ENCODE peak calls at places on chromosomes 3 and 15, in nine cellular contexts. P is heart left ventricle, K is esophagus muscularis mucosa, I is HCT116, M is uterus, T is ovary, S is endothelial cell of umbilical vein, L is breast epithelium, V is A549. Q is an unnamed sample.

GRCh38 chr3:168183774-168184173 is 88.0 kb upstream of the GOLIM4 start:
- DNase-seq in K (no peak), L (no peak), I (no peak), P (no peak), V (no peak), T (no peak), M (no peak), S (no peak), Q (no peak)

GRCh38 chr3:132593241-132593949 is 3.7 kb upstream of the ACKR4 start:
- DNase-seq in V (no peak), I (no peak), K (no peak), M (no peak), T (no peak), L (no peak), S (no peak), P (no peak), Q (no peak)

GRCh38 chr3:13192471-13193213 is 119.4 kb upstream of the IQSEC1 start:
- DNase-seq in L (no peak), I (no peak), M (no peak), K (no peak), V (peak), S (no peak), P (peak), T (no peak), Q (no peak)

GRCh38 chr3:124149774-124150173 is 157.8 kb upstream of the ROPN1 start:
- DNase-seq in T (no peak), S (no peak), M (no peak), I (no peak), L (no peak), V (no peak), P (no peak), K (no peak), Q (no peak)

GRCh38 chr3:143311096-143311495 is 191.5 kb downstream of the CHST2 start:
- DNase-seq in V (no peak), I (no peak), T (no peak), K (no peak), S (no peak), L (no peak), P (no peak), M (no peak), Q (no peak)

GRCh38 chr3:122563717-122564025 is 429 bp downstream of the PARP9 start:
- DNase-seq in K (no peak), S (no peak), M (peak), P (peak), I (no peak), T (peak), V (no peak), L (no peak), Q (peak)

GRCh38 chr3:136994772-136995516 is 37.2 kb downstream of the IL20RB start:
- DNase-seq in I (no peak), L (peak), S (peak), T (peak), K (peak), M (peak), V (peak), P (peak), Q (peak)

GRCh38 chr3:127694467-127695215 is 21.9 kb downstream of the ABTB1 start:
- DNase-seq in S (peak), L (no peak), P (peak), I (peak), V (peak), K (no peak), T (no peak), M (no peak), Q (peak)

GRCh38 chr3:172043766-172044165 is 4.4 kb downstream of the FNDC3B start:
- DNase-seq in L (no peak), P (no peak), T (no peak), K (no peak), I (no peak), V (no peak), S (no peak), M (no peak), Q (no peak)

GRCh38 chr15:83039206-83039605 is 27.8 kb upstream of the C15orf40 start:
- DNase-seq in S (no peak), T (no peak), K (no peak), L (no peak), I (no peak), M (no peak), P (no peak), V (no peak), Q (no peak)

GRCh38 chr15:58438956-58439355 is 7.2 kb downstream of the LIPC start:
- DNase-seq in I (peak), S (peak), K (no peak), M (no peak), V (peak), T (peak), P (peak), L (peak), Q (no peak)

GRCh38 chr15:37031198-37031597 is 69.2 kb downstream of the MEIS2 start:
- DNase-seq in I (no peak), P (no peak), K (no peak), M (no peak), S (no peak), L (no peak), V (no peak), T (no peak), Q (no peak)

GRCh38 chr3:142087676-142088075 is 61.7 kb downstream of the TFDP2 start:
- DNase-seq in K (no peak), S (no peak), P (no peak), V (no peak), L (no peak), T (no peak), M (no peak), I (peak), Q (no peak)

GRCh38 chr3:71067977-71068376 is 515.6 kb downstream of the FOXP1 start:
- DNase-seq in S (no peak), P (no peak), L (no peak), V (no peak), I (no peak), K (no peak), M (no peak), T (no peak), Q (no peak)

GRCh38 chr3:34106379-34106778 is 307.9 kb downstream of the PDCD6IP start:
- DNase-seq in T (no peak), P (no peak), L (no peak), M (no peak), V (no peak), K (no peak), S (no peak), I (no peak), Q (no peak)

GRCh38 chr3:96449341-96449740 is 365.1 kb upstream of the EPHA6 start:
- DNase-seq in P (no peak), V (no peak), T (no peak), S (no peak), L (no peak), I (no peak), K (no peak), M (no peak), Q (no peak)

GRCh38 chr15:60476713-60477112 is 2.2 kb downstream of the ICE2 start:
- DNase-seq in M (no peak), V (no peak), K (no peak), I (no peak), S (no peak), T (no peak), L (no peak), P (no peak), Q (no peak)

GRCh38 chr3:134249935-134250716 is 533 bp downstream of the RYK start:
- DNase-seq in V (peak), T (peak), S (peak), K (no peak), P (peak), L (no peak), M (peak), I (no peak), Q (peak)

GRCh38 chr3:5840091-5840490 is 652.6 kb downstream of the EDEM1 start:
- DNase-seq in K (no peak), V (no peak), P (no peak), S (no peak), M (no peak), T (no peak), I (no peak), L (no peak), Q (no peak)

GRCh38 chr3:141399200-141399599 is 30.9 kb downstream of the ZBTB38 start:
- DNase-seq in I (no peak), V (no peak), P (no peak), K (no peak), S (no peak), L (no peak), M (no peak), T (no peak), Q (no peak)

GRCh38 chr3:152328841-152329240 is 60.1 kb downstream of the MBNL1 start:
- DNase-seq in T (no peak), V (peak), S (peak), I (peak), M (no peak), L (no peak), P (no peak), K (no peak), Q (no peak)

GRCh38 chr3:24963762-24964625 is 464.1 kb upstream of the RARB start:
- DNase-seq in V (peak), I (peak), S (peak), K (no peak), M (no peak), L (no peak), P (no peak), T (no peak), Q (no peak)

GRCh38 chr3:63467392-63467791 is 185.1 kb upstream of the SNTN start:
- DNase-seq in P (no peak), L (no peak), S (no peak), V (no peak), K (no peak), I (no peak), M (no peak), T (no peak), Q (no peak)

GRCh38 chr3:75049581-75049980 is 435.1 kb upstream of the CNTN3 start:
- DNase-seq in P (no peak), S (no peak), L (no peak), T (no peak), I (no peak), K (no peak), V (no peak), M (no peak), Q (no peak)

GRCh38 chr3:71492566-71492965 is 91.0 kb downstream of the FOXP1 start:
- DNase-seq in T (no peak), I (no peak), K (no peak), M (no peak), V (no peak), L (no peak), S (no peak), P (no peak), Q (no peak)

GRCh38 chr3:184710870-184711365 is 946 bp downstream of the MAGEF1 start:
- DNase-seq in I (no peak), V (peak), M (no peak), K (no peak), P (no peak), S (no peak), T (peak), L (no peak), Q (no peak)

GRCh38 chr3:158102660-158103085 is 3.5 kb downstream of the SHOX2 start:
- DNase-seq in I (no peak), K (no peak), V (no peak), M (no peak), S (no peak), P (no peak), L (no peak), T (no peak), Q (no peak)

GRCh38 chr15:40046721-40047412 is 7.9 kb upstream of the SRP14 start:
- DNase-seq in M (no peak), V (peak), K (peak), L (no peak), S (peak), P (peak), T (no peak), I (no peak), Q (no peak)
- TF ChIP-seq CTCF in M (no peak), V (no peak), K (no peak), L (no peak), S (no peak), P (no peak), T (no peak), I (no peak), Q (no peak)

DNA sequence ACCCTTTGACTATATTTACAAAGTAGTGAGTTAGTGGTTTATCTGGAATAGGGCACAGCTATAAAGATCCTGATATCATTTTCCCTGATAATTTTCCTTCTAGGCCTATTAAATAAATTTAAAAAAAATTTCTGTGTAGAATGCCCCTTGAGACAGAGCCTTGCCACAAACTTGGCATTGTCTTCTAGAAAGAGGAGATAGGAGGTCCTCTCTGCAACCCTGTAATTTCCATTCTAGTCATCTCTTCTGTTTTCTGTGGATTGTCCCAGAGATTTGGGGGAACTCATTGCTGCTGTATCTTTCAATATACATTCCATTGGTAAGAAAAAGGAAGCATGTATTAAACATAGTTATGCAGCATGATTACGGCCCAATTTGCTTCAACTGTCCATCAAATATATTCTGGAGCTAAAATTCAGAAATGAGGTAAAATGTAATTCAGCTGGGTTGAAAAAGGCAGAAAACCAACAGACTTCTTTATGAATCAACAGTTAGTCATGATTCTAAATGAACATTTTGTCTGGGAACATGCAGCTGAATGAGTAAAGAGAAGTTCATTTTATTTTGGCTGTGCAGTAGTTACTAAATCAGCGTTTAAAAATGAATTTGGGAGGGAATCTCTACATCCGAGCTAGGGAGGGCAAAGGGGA is 401.1 kb downstream of the NAALADL2 start:
- DNase-seq in K (no peak), T (no peak), M (no peak), P (no peak), S (no peak), L (no peak), V (no peak), I (no peak), Q (no peak)
- TF ChIP-seq POLR2A in K (no peak), T (no peak), M (no peak), P (no peak), S (no peak), L (no peak), V (no peak), I (no peak), Q (no peak)

GRCh38 chr3:139113231-139113749 is 68.6 kb upstream of the PRR23C start:
- DNase-seq in L (no peak), M (no peak), P (no peak), I (peak), S (no peak), V (no peak), K (peak), T (no peak), Q (no peak)
- TF ChIP-seq CTCF in L (no peak), M (no peak), P (no peak), I (peak), S (no peak), V (no peak), K (no peak), T (no peak), Q (no peak)

DNA sequence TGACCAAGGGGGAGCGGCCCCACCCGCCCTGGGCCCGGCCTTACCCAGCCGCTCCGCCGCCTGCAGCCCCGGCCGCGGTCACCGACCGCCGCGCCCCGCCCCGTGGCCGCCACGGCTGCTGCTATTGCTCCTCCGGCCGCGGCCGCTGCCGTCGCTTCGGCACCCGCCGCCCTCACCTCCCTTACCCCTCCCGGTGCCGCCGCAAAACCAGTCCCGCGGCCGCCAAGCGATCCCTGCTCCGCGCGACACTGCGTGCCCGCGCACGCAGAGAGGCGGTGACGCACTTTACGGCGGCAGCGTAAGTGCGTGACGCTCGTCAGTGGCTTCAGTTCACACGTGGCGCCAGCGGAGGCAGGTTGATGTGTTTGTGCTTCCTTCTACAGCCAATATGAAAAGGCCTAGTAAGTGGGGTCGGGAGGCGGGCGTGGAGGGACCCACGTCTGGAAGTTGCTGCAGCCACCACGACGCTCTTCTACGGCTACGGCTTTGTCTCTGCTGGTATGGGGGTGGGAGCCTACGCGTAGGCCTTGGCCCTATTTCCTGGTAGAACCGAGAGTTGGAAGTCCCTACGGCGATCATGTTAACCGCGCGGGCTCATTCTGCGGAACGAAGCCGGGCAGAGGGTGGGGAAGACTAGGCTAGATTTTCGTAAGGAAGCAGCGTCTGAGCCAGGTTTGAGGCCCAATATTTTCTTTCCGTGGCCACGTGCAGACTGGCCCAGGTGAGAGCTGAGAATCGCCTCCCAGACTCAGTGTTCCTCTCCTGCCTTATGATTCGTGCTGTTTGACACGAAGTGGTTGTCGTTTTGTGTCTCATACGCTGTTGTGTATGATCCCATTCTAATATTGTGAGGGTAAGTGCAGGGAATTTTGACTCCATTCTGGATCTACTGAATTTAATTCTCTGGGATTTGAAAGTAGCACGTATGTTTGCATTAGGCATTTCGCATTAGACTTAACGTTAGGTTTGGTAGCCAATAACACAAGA is at the start of the genes GNL3 and PBRM1:
- DNase-seq in P (peak), V (peak), T (peak), L (peak), S (peak), I (peak), K (peak), M (peak), Q (peak)
- TF ChIP-seq POLR2A in P (peak), V (peak), T (peak), L (peak), S (peak), I (peak), K (peak), M (peak), Q (peak)

DNA sequence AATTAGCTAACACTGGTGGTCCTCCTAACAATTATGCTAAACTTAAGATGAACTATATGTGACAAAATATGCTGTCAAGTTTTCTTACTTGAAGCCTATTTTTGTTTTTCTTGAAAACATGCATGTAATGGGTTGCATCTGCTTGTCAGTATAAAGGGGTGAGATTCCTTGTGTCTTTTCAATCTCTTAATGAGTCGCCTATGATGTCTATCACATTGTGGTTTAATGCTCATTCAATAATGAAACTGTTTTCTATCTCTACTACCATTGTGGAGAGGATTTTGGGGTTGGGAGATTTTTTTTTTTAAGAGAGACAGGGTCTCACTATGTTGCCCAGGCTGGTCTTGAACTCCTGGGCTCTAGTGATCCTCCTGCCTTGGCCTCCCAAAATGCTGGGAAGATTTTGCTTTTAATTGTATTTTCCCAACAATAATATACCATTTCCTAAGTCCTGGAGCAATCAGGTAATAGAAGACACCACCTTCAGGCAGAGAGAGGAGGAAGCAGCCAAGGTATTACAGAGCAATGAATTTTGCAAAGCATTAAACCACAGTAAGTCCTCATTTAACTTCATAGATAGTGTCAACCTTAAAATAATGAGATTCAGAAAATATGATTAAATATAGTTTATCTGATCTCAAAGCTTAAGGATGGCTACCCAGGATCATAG is 17.4 kb upstream of the TRMT10C start:
- DNase-seq in M (no peak), S (no peak), I (no peak), K (no peak), T (no peak), P (no peak), V (no peak), L (no peak), Q (no peak)
- TF ChIP-seq CTCF in M (no peak), S (no peak), I (no peak), K (no peak), T (no peak), P (no peak), V (no peak), L (no peak), Q (no peak)

GRCh38 chr3:73070675-73071575 is 9.5 kb downstream of the EBLN2 start:
- DNase-seq in I (no peak), L (no peak), K (no peak), V (no peak), P (no peak), S (no peak), T (no peak), M (no peak), Q (no peak)
- TF ChIP-seq POLR2A in I (no peak), L (no peak), K (no peak), V (no peak), P (no peak), S (no peak), T (no peak), M (no peak), Q (no peak)

GRCh38 chr15:65832549-65833364 is 36.5 kb upstream of the RAB11A start:
- DNase-seq in S (peak), P (peak), K (peak), V (peak), M (peak), T (peak), I (peak), L (peak), Q (peak)
- TF ChIP-seq CTCF in S (peak), P (no peak), K (no peak), V (peak), M (peak), T (no peak), I (peak), L (no peak), Q (no peak)